ENCODE peak calls at places on chromosomes 13 and 19, in nine cellular contexts. One of them, this sample, is unnamed.

GRCh38 chr13:40130871-40131636 is 475.6 kb downstream of the COG6 start:
- DNase-seq in CD8-positive, alpha-beta T cell: no peak
- DNase-seq in left cardiac atrium: no peak
- DNase-seq in stimulated activated naive B cell treated with anti-CD40 and anti-IgM and Interleukin-4, amounts not matched to agents 10 μg/mL and 1 μg/mL and 100 μg/mL, for 72 hours: no peak
- DNase-seq in stimulated activated naive CD8-positive, alpha-beta T cell treated with anti-CD3 and anti-CD28 coated beads, Interleukin-15, Interleukin-2, amounts not matched to agents 100 U/mL and 50 U/mL, for 24 hours: no peak
- DNase-seq in BJ: no peak
- DNase-seq in ascending aorta: no peak
- DNase-seq in stimulated activated CD4-positive, alpha-beta T cell treated with anti-CD3 and anti-CD28 coated beads, Interleukin-15, amount 100 ng/mL, for 24 hours: peak
- DNase-seq in RCC 7860: peak
- DNase-seq in this sample: no peak

GRCh38 chr13:75927183-75927582 is 291.1 kb downstream of the LMO7 start:
- DNase-seq in stimulated activated naive B cell treated with anti-CD40 and anti-IgM and Interleukin-4, amounts not matched to agents 10 μg/mL and 1 μg/mL and 100 μg/mL, for 72 hours: no peak
- DNase-seq in RCC 7860: no peak
- DNase-seq in CD8-positive, alpha-beta T cell: no peak
- DNase-seq in stimulated activated naive CD8-positive, alpha-beta T cell treated with anti-CD3 and anti-CD28 coated beads, Interleukin-15, Interleukin-2, amounts not matched to agents 100 U/mL and 50 U/mL, for 24 hours: no peak
- DNase-seq in BJ: no peak
- DNase-seq in stimulated activated CD4-positive, alpha-beta T cell treated with anti-CD3 and anti-CD28 coated beads, Interleukin-15, amount 100 ng/mL, for 24 hours: no peak
- DNase-seq in left cardiac atrium: no peak
- DNase-seq in ascending aorta: no peak
- DNase-seq in this sample: no peak

GRCh38 chr13:31955745-31956144 is 75.8 kb upstream of the FRY start:
- DNase-seq in left cardiac atrium: no peak
- DNase-seq in RCC 7860: no peak
- DNase-seq in ascending aorta: no peak
- DNase-seq in stimulated activated CD4-positive, alpha-beta T cell treated with anti-CD3 and anti-CD28 coated beads, Interleukin-15, amount 100 ng/mL, for 24 hours: no peak
- DNase-seq in stimulated activated naive B cell treated with anti-CD40 and anti-IgM and Interleukin-4, amounts not matched to agents 10 μg/mL and 1 μg/mL and 100 μg/mL, for 72 hours: no peak
- DNase-seq in stimulated activated naive CD8-positive, alpha-beta T cell treated with anti-CD3 and anti-CD28 coated beads, Interleukin-15, Interleukin-2, amounts not matched to agents 100 U/mL and 50 U/mL, for 24 hours: no peak
- DNase-seq in CD8-positive, alpha-beta T cell: no peak
- DNase-seq in BJ: no peak
- DNase-seq in this sample: no peak

GRCh38 chr19:36423925-36424324 is 5.5 kb upstream of the ZFP82 start:
- DNase-seq in stimulated activated naive B cell treated with anti-CD40 and anti-IgM and Interleukin-4, amounts not matched to agents 10 μg/mL and 1 μg/mL and 100 μg/mL, for 72 hours: no peak
- DNase-seq in BJ: no peak
- DNase-seq in CD8-positive, alpha-beta T cell: no peak
- DNase-seq in ascending aorta: no peak
- DNase-seq in stimulated activated naive CD8-positive, alpha-beta T cell treated with anti-CD3 and anti-CD28 coated beads, Interleukin-15, Interleukin-2, amounts not matched to agents 100 U/mL and 50 U/mL, for 24 hours: no peak
- DNase-seq in left cardiac atrium: no peak
- DNase-seq in stimulated activated CD4-positive, alpha-beta T cell treated with anti-CD3 and anti-CD28 coated beads, Interleukin-15, amount 100 ng/mL, for 24 hours: no peak
- DNase-seq in RCC 7860: no peak
- DNase-seq in this sample: no peak

GRCh38 chr19:49193822-49194394 is 36.3 kb downstream of the TRPM4 start:
- DNase-seq in stimulated activated naive B cell treated with anti-CD40 and anti-IgM and Interleukin-4, amounts not matched to agents 10 μg/mL and 1 μg/mL and 100 μg/mL, for 72 hours: no peak
- DNase-seq in RCC 7860: no peak
- DNase-seq in CD8-positive, alpha-beta T cell: no peak
- DNase-seq in stimulated activated CD4-positive, alpha-beta T cell treated with anti-CD3 and anti-CD28 coated beads, Interleukin-15, amount 100 ng/mL, for 24 hours: no peak
- DNase-seq in stimulated activated naive CD8-positive, alpha-beta T cell treated with anti-CD3 and anti-CD28 coated beads, Interleukin-15, Interleukin-2, amounts not matched to agents 100 U/mL and 50 U/mL, for 24 hours: no peak
- DNase-seq in ascending aorta: no peak
- DNase-seq in BJ: no peak
- DNase-seq in left cardiac atrium: no peak
- DNase-seq in this sample: no peak

GRCh38 chr13:20174656-20175405 is 14.0 kb upstream of the GJA3 start:
- DNase-seq in BJ: peak
- DNase-seq in stimulated activated naive CD8-positive, alpha-beta T cell treated with anti-CD3 and anti-CD28 coated beads, Interleukin-15, Interleukin-2, amounts not matched to agents 100 U/mL and 50 U/mL, for 24 hours: peak
- DNase-seq in stimulated activated naive B cell treated with anti-CD40 and anti-IgM and Interleukin-4, amounts not matched to agents 10 μg/mL and 1 μg/mL and 100 μg/mL, for 72 hours: peak
- DNase-seq in ascending aorta: peak
- DNase-seq in stimulated activated CD4-positive, alpha-beta T cell treated with anti-CD3 and anti-CD28 coated beads, Interleukin-15, amount 100 ng/mL, for 24 hours: peak
- DNase-seq in left cardiac atrium: peak
- DNase-seq in RCC 7860: peak
- DNase-seq in CD8-positive, alpha-beta T cell: peak
- DNase-seq in this sample: peak

GRCh38 chr13:28219408-28220099 is 81.2 kb downstream of the PAN3 start:
- DNase-seq in BJ: no peak
- DNase-seq in left cardiac atrium: no peak
- DNase-seq in stimulated activated naive B cell treated with anti-CD40 and anti-IgM and Interleukin-4, amounts not matched to agents 10 μg/mL and 1 μg/mL and 100 μg/mL, for 72 hours: no peak
- DNase-seq in ascending aorta: no peak
- DNase-seq in RCC 7860: no peak
- DNase-seq in stimulated activated CD4-positive, alpha-beta T cell treated with anti-CD3 and anti-CD28 coated beads, Interleukin-15, amount 100 ng/mL, for 24 hours: no peak
- DNase-seq in CD8-positive, alpha-beta T cell: no peak
- DNase-seq in stimulated activated naive CD8-positive, alpha-beta T cell treated with anti-CD3 and anti-CD28 coated beads, Interleukin-15, Interleukin-2, amounts not matched to agents 100 U/mL and 50 U/mL, for 24 hours: no peak
- DNase-seq in this sample: no peak

GRCh38 chr13:98022210-98022609 is 68.7 kb downstream of the IPO5 start:
- DNase-seq in ascending aorta: no peak
- DNase-seq in stimulated activated naive CD8-positive, alpha-beta T cell treated with anti-CD3 and anti-CD28 coated beads, Interleukin-15, Interleukin-2, amounts not matched to agents 100 U/mL and 50 U/mL, for 24 hours: no peak
- DNase-seq in BJ: peak
- DNase-seq in left cardiac atrium: peak
- DNase-seq in stimulated activated naive B cell treated with anti-CD40 and anti-IgM and Interleukin-4, amounts not matched to agents 10 μg/mL and 1 μg/mL and 100 μg/mL, for 72 hours: no peak
- DNase-seq in RCC 7860: no peak
- DNase-seq in stimulated activated CD4-positive, alpha-beta T cell treated with anti-CD3 and anti-CD28 coated beads, Interleukin-15, amount 100 ng/mL, for 24 hours: no peak
- DNase-seq in CD8-positive, alpha-beta T cell: no peak
- DNase-seq in this sample: peak

GRCh38 chr19:45455707-45456499 is 11.9 kb upstream of the FOSB start:
- DNase-seq in stimulated activated naive B cell treated with anti-CD40 and anti-IgM and Interleukin-4, amounts not matched to agents 10 μg/mL and 1 μg/mL and 100 μg/mL, for 72 hours: peak
- DNase-seq in left cardiac atrium: peak
- DNase-seq in RCC 7860: peak
- DNase-seq in CD8-positive, alpha-beta T cell: peak
- DNase-seq in BJ: peak
- DNase-seq in stimulated activated CD4-positive, alpha-beta T cell treated with anti-CD3 and anti-CD28 coated beads, Interleukin-15, amount 100 ng/mL, for 24 hours: peak
- DNase-seq in ascending aorta: peak
- DNase-seq in stimulated activated naive CD8-positive, alpha-beta T cell treated with anti-CD3 and anti-CD28 coated beads, Interleukin-15, Interleukin-2, amounts not matched to agents 100 U/mL and 50 U/mL, for 24 hours: peak
- DNase-seq in this sample: no peak

GRCh38 chr19:41019346-41019745 is 28.3 kb downstream of the CYP2B6 start:
- DNase-seq in RCC 7860: no peak
- DNase-seq in left cardiac atrium: no peak
- DNase-seq in BJ: no peak
- DNase-seq in stimulated activated naive CD8-positive, alpha-beta T cell treated with anti-CD3 and anti-CD28 coated beads, Interleukin-15, Interleukin-2, amounts not matched to agents 100 U/mL and 50 U/mL, for 24 hours: no peak
- DNase-seq in CD8-positive, alpha-beta T cell: no peak
- DNase-seq in stimulated activated CD4-positive, alpha-beta T cell treated with anti-CD3 and anti-CD28 coated beads, Interleukin-15, amount 100 ng/mL, for 24 hours: no peak
- DNase-seq in stimulated activated naive B cell treated with anti-CD40 and anti-IgM and Interleukin-4, amounts not matched to agents 10 μg/mL and 1 μg/mL and 100 μg/mL, for 72 hours: no peak
- DNase-seq in ascending aorta: no peak
- DNase-seq in this sample: no peak

GRCh38 chr19:16210168-16210567 is 12.5 kb downstream of the AP1M1 start:
- DNase-seq in CD8-positive, alpha-beta T cell: no peak
- DNase-seq in stimulated activated CD4-positive, alpha-beta T cell treated with anti-CD3 and anti-CD28 coated beads, Interleukin-15, amount 100 ng/mL, for 24 hours: no peak
- DNase-seq in stimulated activated naive CD8-positive, alpha-beta T cell treated with anti-CD3 and anti-CD28 coated beads, Interleukin-15, Interleukin-2, amounts not matched to agents 100 U/mL and 50 U/mL, for 24 hours: no peak
- DNase-seq in left cardiac atrium: no peak
- DNase-seq in ascending aorta: no peak
- DNase-seq in stimulated activated naive B cell treated with anti-CD40 and anti-IgM and Interleukin-4, amounts not matched to agents 10 μg/mL and 1 μg/mL and 100 μg/mL, for 72 hours: no peak
- DNase-seq in RCC 7860: no peak
- DNase-seq in BJ: no peak
- DNase-seq in this sample: no peak

GRCh38 chr19:5041168-5042038 is 72.5 kb downstream of the KDM4B start:
- DNase-seq in ascending aorta: no peak
- DNase-seq in stimulated activated CD4-positive, alpha-beta T cell treated with anti-CD3 and anti-CD28 coated beads, Interleukin-15, amount 100 ng/mL, for 24 hours: no peak
- DNase-seq in BJ: no peak
- DNase-seq in stimulated activated naive B cell treated with anti-CD40 and anti-IgM and Interleukin-4, amounts not matched to agents 10 μg/mL and 1 μg/mL and 100 μg/mL, for 72 hours: no peak
- DNase-seq in CD8-positive, alpha-beta T cell: no peak
- DNase-seq in left cardiac atrium: no peak
- DNase-seq in stimulated activated naive CD8-positive, alpha-beta T cell treated with anti-CD3 and anti-CD28 coated beads, Interleukin-15, Interleukin-2, amounts not matched to agents 100 U/mL and 50 U/mL, for 24 hours: no peak
- DNase-seq in RCC 7860: no peak
- DNase-seq in this sample: no peak

GRCh38 chr13:34357435-34358232 is 539.7 kb downstream of the RFC3 start:
- DNase-seq in CD8-positive, alpha-beta T cell: no peak
- DNase-seq in stimulated activated CD4-positive, alpha-beta T cell treated with anti-CD3 and anti-CD28 coated beads, Interleukin-15, amount 100 ng/mL, for 24 hours: no peak
- DNase-seq in RCC 7860: peak
- DNase-seq in stimulated activated naive CD8-positive, alpha-beta T cell treated with anti-CD3 and anti-CD28 coated beads, Interleukin-15, Interleukin-2, amounts not matched to agents 100 U/mL and 50 U/mL, for 24 hours: no peak
- DNase-seq in BJ: no peak
- DNase-seq in ascending aorta: no peak
- DNase-seq in left cardiac atrium: no peak
- DNase-seq in stimulated activated naive B cell treated with anti-CD40 and anti-IgM and Interleukin-4, amounts not matched to agents 10 μg/mL and 1 μg/mL and 100 μg/mL, for 72 hours: no peak
- DNase-seq in this sample: no peak

GRCh38 chr13:107466326-107466725 is 749.0 kb downstream of the LIG4 start:
- DNase-seq in stimulated activated naive CD8-positive, alpha-beta T cell treated with anti-CD3 and anti-CD28 coated beads, Interleukin-15, Interleukin-2, amounts not matched to agents 100 U/mL and 50 U/mL, for 24 hours: no peak
- DNase-seq in left cardiac atrium: no peak
- DNase-seq in stimulated activated CD4-positive, alpha-beta T cell treated with anti-CD3 and anti-CD28 coated beads, Interleukin-15, amount 100 ng/mL, for 24 hours: no peak
- DNase-seq in BJ: no peak
- DNase-seq in ascending aorta: no peak
- DNase-seq in CD8-positive, alpha-beta T cell: no peak
- DNase-seq in stimulated activated naive B cell treated with anti-CD40 and anti-IgM and Interleukin-4, amounts not matched to agents 10 μg/mL and 1 μg/mL and 100 μg/mL, for 72 hours: no peak
- DNase-seq in RCC 7860: peak
- DNase-seq in this sample: no peak

GRCh38 chr19:39906283-39906682 is 28.2 kb downstream of the FCGBP start:
- DNase-seq in BJ: no peak
- DNase-seq in RCC 7860: no peak
- DNase-seq in stimulated activated naive B cell treated with anti-CD40 and anti-IgM and Interleukin-4, amounts not matched to agents 10 μg/mL and 1 μg/mL and 100 μg/mL, for 72 hours: no peak
- DNase-seq in stimulated activated CD4-positive, alpha-beta T cell treated with anti-CD3 and anti-CD28 coated beads, Interleukin-15, amount 100 ng/mL, for 24 hours: no peak
- DNase-seq in left cardiac atrium: no peak
- DNase-seq in stimulated activated naive CD8-positive, alpha-beta T cell treated with anti-CD3 and anti-CD28 coated beads, Interleukin-15, Interleukin-2, amounts not matched to agents 100 U/mL and 50 U/mL, for 24 hours: no peak
- DNase-seq in ascending aorta: no peak
- DNase-seq in CD8-positive, alpha-beta T cell: no peak
- DNase-seq in this sample: no peak

GRCh38 chr19:42105358-42105757 is 26.9 kb downstream of the POU2F2 start:
- DNase-seq in CD8-positive, alpha-beta T cell: no peak
- DNase-seq in stimulated activated naive B cell treated with anti-CD40 and anti-IgM and Interleukin-4, amounts not matched to agents 10 μg/mL and 1 μg/mL and 100 μg/mL, for 72 hours: no peak
- DNase-seq in ascending aorta: no peak
- DNase-seq in BJ: no peak
- DNase-seq in stimulated activated naive CD8-positive, alpha-beta T cell treated with anti-CD3 and anti-CD28 coated beads, Interleukin-15, Interleukin-2, amounts not matched to agents 100 U/mL and 50 U/mL, for 24 hours: no peak
- DNase-seq in RCC 7860: no peak
- DNase-seq in stimulated activated CD4-positive, alpha-beta T cell treated with anti-CD3 and anti-CD28 coated beads, Interleukin-15, amount 100 ng/mL, for 24 hours: no peak
- DNase-seq in left cardiac atrium: no peak
- DNase-seq in this sample: no peak

GRCh38 chr13:66528139-66528538 is 702.0 kb downstream of the PCDH9 start:
- DNase-seq in BJ: no peak
- DNase-seq in ascending aorta: no peak
- DNase-seq in CD8-positive, alpha-beta T cell: no peak
- DNase-seq in stimulated activated CD4-positive, alpha-beta T cell treated with anti-CD3 and anti-CD28 coated beads, Interleukin-15, amount 100 ng/mL, for 24 hours: no peak
- DNase-seq in left cardiac atrium: no peak
- DNase-seq in stimulated activated naive B cell treated with anti-CD40 and anti-IgM and Interleukin-4, amounts not matched to agents 10 μg/mL and 1 μg/mL and 100 μg/mL, for 72 hours: no peak
- DNase-seq in stimulated activated naive CD8-positive, alpha-beta T cell treated with anti-CD3 and anti-CD28 coated beads, Interleukin-15, Interleukin-2, amounts not matched to agents 100 U/mL and 50 U/mL, for 24 hours: no peak
- DNase-seq in RCC 7860: no peak
- DNase-seq in this sample: no peak

GRCh38 chr13:107493271-107493670 is 722.1 kb downstream of the LIG4 start:
- DNase-seq in left cardiac atrium: no peak
- DNase-seq in stimulated activated CD4-positive, alpha-beta T cell treated with anti-CD3 and anti-CD28 coated beads, Interleukin-15, amount 100 ng/mL, for 24 hours: no peak
- DNase-seq in BJ: no peak
- DNase-seq in RCC 7860: no peak
- DNase-seq in stimulated activated naive CD8-positive, alpha-beta T cell treated with anti-CD3 and anti-CD28 coated beads, Interleukin-15, Interleukin-2, amounts not matched to agents 100 U/mL and 50 U/mL, for 24 hours: no peak
- DNase-seq in stimulated activated naive B cell treated with anti-CD40 and anti-IgM and Interleukin-4, amounts not matched to agents 10 μg/mL and 1 μg/mL and 100 μg/mL, for 72 hours: no peak
- DNase-seq in CD8-positive, alpha-beta T cell: no peak
- DNase-seq in ascending aorta: no peak
- DNase-seq in this sample: no peak